ENCODE peak calls at places on chromosomes 11 and 22, in ten cellular contexts. Y, D, M, V, E, Z, S, K, F and L are unnamed samples.

GRCh38 chr11:123194308-123195181 is 503 bp downstream of the CLMP start:
- DNase-seq in F (no peak), Z (peak; percentile 58), M (no peak), S (no peak), D (no peak), E (no peak), V (peak; percentile 54), K (no peak), Y (no peak), L (peak; percentile 67)

GRCh38 chr11:59767212-59767611 is 12.0 kb downstream of the STX3 start:
- DNase-seq in K (no peak), D (no peak), E (no peak), S (no peak), Z (no peak), Y (no peak), V (no peak), M (no peak), F (no peak), L (no peak)

GRCh38 chr11:13440100-13440855 is 22.7 kb downstream of the BTBD10 start:
- DNase-seq in S (no peak), K (no peak), E (no peak), Y (peak; percentile 17), D (no peak), Z (no peak), F (no peak), V (no peak), M (peak; percentile 27), L (peak; percentile 68)

GRCh38 chr22:50459443-50460140 is 15.2 kb downstream of the SBF1 start:
- DNase-seq in Y (no peak), F (no peak), E (no peak), M (no peak), V (no peak), D (no peak), S (no peak), Z (no peak), K (no peak), L (no peak)

GRCh38 chr11:73585834-73586575 is 11.9 kb downstream of the FAM168A start:
- DNase-seq in D (no peak), S (no peak), V (no peak), M (no peak), K (no peak), Z (no peak), E (no peak), Y (no peak), F (no peak), L (no peak)

GRCh38 chr22:45648320-45649070 is 23.1 kb upstream of the ATXN10 start:
- DNase-seq in K (no peak), E (peak; percentile 28), Z (no peak), Y (no peak), V (no peak), D (no peak), F (no peak), M (no peak), S (no peak), L (no peak)

GRCh38 chr11:65790104-65790901 is 3.4 kb downstream of the OVOL1 start:
- DNase-seq in D (no peak), S (no peak), Z (no peak), K (no peak), F (no peak), E (no peak), Y (no peak), V (no peak), M (no peak), L (no peak)

GRCh38 chr11:131511794-131512193 is 141.4 kb downstream of the NTM start:
- DNase-seq in F (peak; percentile 88), V (no peak), K (no peak), D (peak; percentile 69), Z (no peak), E (peak; percentile 52), Y (no peak), M (no peak), S (no peak), L (no peak)

GRCh38 chr11:69100454-69101099 is 51.8 kb downstream of the TPCN2 start:
- DNase-seq in D (no peak), Z (no peak), V (no peak), F (no peak), M (no peak), S (no peak), K (no peak), E (no peak), Y (no peak), L (no peak)

GRCh38 chr11:17923213-17923612 is 89.6 kb downstream of the SERGEF start:
- DNase-seq in Z (no peak), K (peak; percentile 38), S (no peak), V (no peak), D (no peak), F (no peak), E (no peak), M (peak; percentile 21), Y (peak; percentile 29), L (no peak)

GRCh38 chr11:44521148-44521547 is 44.3 kb upstream of the CD82 start:
- DNase-seq in Y (no peak), E (no peak), V (no peak), S (no peak), D (no peak), Z (no peak), M (no peak), F (no peak), K (no peak), L (no peak)
- TF ChIP-seq CTCF in Y (no peak), E (no peak), V (no peak), S (no peak), D (no peak), Z (no peak), M (no peak), F (no peak), K (no peak), L (no peak)

GRCh38 chr11:71202598-71202944 is 49.8 kb downstream of the SHANK2 start:
- DNase-seq in K (no peak), E (peak; percentile 93), D (no peak), S (no peak), F (no peak), Z (peak; percentile 27), V (no peak), M (no peak), Y (no peak), L (no peak)
- H3K4me1 ChIP-seq in K (no peaks in the 10 kb centered on the region), E (peaks cover 23% of the 10 kb centered on the region), D (peaks cover 13% of the 10 kb centered on the region), S (no peaks in the 10 kb centered on the region), F (no peaks in the 10 kb centered on the region), Z (no peaks in the 10 kb centered on the region), V (no peaks in the 10 kb centered on the region), M (no peaks in the 10 kb centered on the region), Y (no peaks in the 10 kb centered on the region), L (no peaks in the 10 kb centered on the region)

GRCh38 chr11:34647532-34647931 is 26.6 kb downstream of the EHF start:
- DNase-seq in Z (no peak), K (no peak), S (no peak), M (no peak), V (no peak), E (no peak), D (no peak), Y (no peak), F (no peak), L (no peak)

GRCh38 chr11:34644669-34645406 is 23.9 kb downstream of the EHF start:
- DNase-seq in M (no peak), K (no peak), Z (no peak), V (no peak), Y (no peak), F (no peak), E (no peak), S (no peak), D (no peak), L (no peak)

GRCh38 chr11:34646431-34646830 is 25.5 kb downstream of the EHF start:
- DNase-seq in M (no peak), S (no peak), D (no peak), Z (no peak), E (no peak), Y (no peak), V (no peak), F (no peak), K (no peak), L (no peak)

GRCh38 chr11:34648036-34648435 is 27.1 kb downstream of the EHF start:
- DNase-seq in D (no peak), F (no peak), M (no peak), Z (no peak), K (no peak), S (no peak), V (no peak), Y (no peak), E (no peak), L (no peak)

DNA sequence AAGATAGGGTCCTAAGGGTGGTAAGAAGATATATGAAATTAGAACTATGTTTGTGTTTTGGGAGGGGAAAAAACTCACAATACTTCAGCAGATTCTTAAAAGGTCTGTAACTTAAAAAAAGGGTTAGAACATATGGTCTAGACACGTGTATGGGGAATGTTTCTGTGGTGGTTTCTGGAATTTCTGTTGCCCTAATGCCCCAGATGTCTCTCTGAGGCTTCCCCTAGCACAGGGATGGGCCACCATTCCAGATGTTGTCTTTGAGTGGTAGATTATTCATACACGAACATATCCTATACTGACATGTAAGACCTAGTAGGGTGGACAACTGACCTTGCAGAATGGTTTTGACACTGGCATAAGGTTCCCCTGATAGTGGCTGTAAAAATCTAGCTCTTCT is 26.2 kb downstream of the EHF start:
- DNase-seq in M (no peak), E (no peak), Z (no peak), V (no peak), S (no peak), Y (no peak), D (no peak), K (no peak), F (no peak), L (no peak)
- H3K27ac ChIP-seq in M (no peak overlapping the region), E (no peak overlapping the region), Z (no peak overlapping the region), V (no peak overlapping the region), S (peak overlapping the region; percentile 84), Y (no peak overlapping the region), D (no peak overlapping the region), K (no peak overlapping the region), F (no peak overlapping the region), L (no peak overlapping the region)

GRCh38 chr22:27628341-27628740 is 173.2 kb downstream of the MN1 start:
- DNase-seq in Y (no peak), M (no peak), D (no peak), E (no peak), V (no peak), K (no peak), F (no peak), Z (no peak), S (no peak), L (no peak)

GRCh38 chr22:27625769-27626674 is 175.5 kb downstream of the MN1 start:
- DNase-seq in D (no peak), V (no peak), Y (no peak), Z (no peak), S (no peak), F (no peak), E (no peak), M (no peak), K (no peak), L (no peak)

GRCh38 chr22:27627901-27628300 is 173.7 kb downstream of the MN1 start:
- DNase-seq in Z (no peak), S (no peak), D (no peak), E (no peak), Y (no peak), F (no peak), K (no peak), V (no peak), M (no peak), L (no peak)

GRCh38 chr22:27626675-27627443 is 174.7 kb downstream of the MN1 start:
- DNase-seq in E (no peak), S (no peak), M (no peak), Y (no peak), F (no peak), D (no peak), K (no peak), Z (no peak), V (no peak), L (no peak)

DNA sequence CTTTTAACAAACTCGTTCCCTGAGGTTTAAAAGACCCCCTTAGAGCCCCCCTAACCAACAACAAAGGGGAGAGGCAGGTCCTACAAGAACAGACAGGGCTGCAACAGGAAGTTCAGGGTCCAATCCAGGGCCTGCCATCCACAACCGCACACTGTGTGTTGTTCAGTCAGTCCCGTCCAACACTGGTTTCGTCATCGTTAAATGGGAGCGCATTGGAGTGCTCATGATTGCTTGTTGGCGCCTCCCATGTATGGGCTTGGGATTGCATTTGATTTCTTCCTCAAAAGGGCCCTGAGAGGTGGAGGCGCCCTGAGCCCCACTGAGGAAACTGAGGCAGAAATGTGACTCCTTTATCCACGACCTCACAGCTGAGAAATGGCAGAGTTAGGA is 174.1 kb downstream of the MN1 start:
- DNase-seq in V (no peak), F (no peak), Y (no peak), E (no peak), S (no peak), K (no peak), Z (no peak), D (no peak), M (no peak), L (no peak)
- TF ChIP-seq CTCF in V (no peak), F (no peak), Y (no peak), E (no peak), S (no peak), K (no peak), Z (no peak), D (no peak), M (no peak), L (no peak)